ENCODE peak calls at places on chromosomes 4 and X, in five cellular contexts. One of them, this sample, is unnamed. For H3K4me1, the result is how much of the 10 kb centered on the place peaks cover.

GRCh38 chr4:112167790-112168189 is 22.5 kb downstream of the FAM241A start:
- DNase-seq in gastrocnemius medialis: no peak
- DNase-seq in upper lobe of left lung: no peak
- DNase-seq in breast epithelium: no peak
- DNase-seq in H1: no peak
- DNase-seq in this sample: no peak

GRCh38 chr4:85302756-85303155 is 172.2 kb upstream of the ARHGAP24 start:
- DNase-seq in gastrocnemius medialis: no peak
- DNase-seq in upper lobe of left lung: no peak
- DNase-seq in breast epithelium: no peak
- DNase-seq in H1: no peak
- DNase-seq in this sample: no peak

GRCh38 chrX:68332156-68332823 is 101.0 kb downstream of the OPHN1 start:
- DNase-seq in gastrocnemius medialis: no peak
- DNase-seq in upper lobe of left lung: no peak
- DNase-seq in breast epithelium: no peak
- DNase-seq in H1: no peak
- DNase-seq in this sample: no peak

GRCh38 chr4:7887415-7887814 is 52.2 kb downstream of the AFAP1 start:
- DNase-seq in gastrocnemius medialis: no peak
- DNase-seq in upper lobe of left lung: no peak
- DNase-seq in breast epithelium: no peak
- DNase-seq in H1: no peak
- DNase-seq in this sample: no peak

GRCh38 chrX:148310402-148311200 is 189.8 kb upstream of the AFF2 start:
- DNase-seq in gastrocnemius medialis: no peak
- DNase-seq in upper lobe of left lung: no peak
- DNase-seq in breast epithelium: no peak
- DNase-seq in H1: no peak
- DNase-seq in this sample: no peak

GRCh38 chr4:151315212-151315886 is 10.1 kb downstream of the SH3D19 start:
- DNase-seq in gastrocnemius medialis: no peak
- DNase-seq in upper lobe of left lung: no peak
- DNase-seq in breast epithelium: no peak
- DNase-seq in H1: no peak
- DNase-seq in this sample: no peak

GRCh38 chr4:74319506-74319905 is 11.2 kb downstream of the EPGN start:
- DNase-seq in gastrocnemius medialis: no peak
- DNase-seq in upper lobe of left lung: no peak
- DNase-seq in breast epithelium: no peak
- DNase-seq in H1: no peak
- DNase-seq in this sample: no peak

GRCh38 chr4:48836658-48837057 is 5.8 kb downstream of the OCIAD1 start:
- DNase-seq in gastrocnemius medialis: no peak
- DNase-seq in upper lobe of left lung: no peak
- DNase-seq in breast epithelium: no peak
- DNase-seq in H1: no peak
- DNase-seq in this sample: no peak

GRCh38 chrX:38166478-38167083 is 54.1 kb downstream of the SRPX start:
- DNase-seq in gastrocnemius medialis: no peak
- DNase-seq in upper lobe of left lung: no peak
- DNase-seq in breast epithelium: no peak
- DNase-seq in H1: no peak
- DNase-seq in this sample: no peak

GRCh38 chrX:153336128-153336894 is 2.4 kb downstream of the ZNF275 start:
- DNase-seq in gastrocnemius medialis: no peak
- DNase-seq in upper lobe of left lung: no peak
- DNase-seq in breast epithelium: no peak
- DNase-seq in H1: no peak
- DNase-seq in this sample: no peak

GRCh38 chr4:146113171-146113570 is 62.3 kb upstream of the LSM6 start:
- DNase-seq in gastrocnemius medialis: no peak
- DNase-seq in upper lobe of left lung: peak
- DNase-seq in breast epithelium: no peak
- DNase-seq in H1: no peak
- DNase-seq in this sample: no peak

DNA sequence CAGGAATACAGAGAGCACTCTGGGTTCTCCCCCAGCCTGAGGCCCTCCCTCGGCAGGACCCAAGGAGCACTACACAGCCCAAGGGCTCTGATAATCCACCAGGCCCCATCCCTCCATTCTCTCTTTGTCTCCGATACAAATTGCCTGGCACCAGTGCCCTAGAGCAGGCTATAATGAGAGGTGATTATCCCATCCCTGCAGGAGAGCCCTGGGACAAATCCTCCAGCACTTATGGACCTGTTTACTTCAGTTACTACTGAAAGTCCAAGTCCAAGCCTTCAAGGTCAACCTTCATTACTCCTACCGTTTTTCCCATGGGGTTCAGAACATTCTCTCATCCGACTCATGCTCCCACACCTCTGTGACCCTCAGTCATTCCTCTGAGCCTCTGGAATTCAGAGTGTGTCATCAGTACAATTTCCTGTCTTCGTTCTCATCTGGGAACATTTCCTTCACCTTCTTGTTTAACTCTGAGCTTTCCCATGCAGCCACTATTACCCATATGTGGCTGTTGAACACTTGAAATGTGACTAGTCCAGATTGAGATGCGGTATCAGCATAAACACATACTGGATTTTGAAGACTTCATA is 299.0 kb downstream of the RAPGEF2 start:
- DNase-seq in gastrocnemius medialis: no peak
- DNase-seq in upper lobe of left lung: no peak
- DNase-seq in breast epithelium: no peak
- DNase-seq in H1: no peak
- DNase-seq in this sample: no peak
- H3K4me1 ChIP-seq in gastrocnemius medialis: under half
- H3K4me1 ChIP-seq in upper lobe of left lung: under half
- H3K4me1 ChIP-seq in breast epithelium: under half
- H3K4me1 ChIP-seq in H1: under half
- H3K4me1 ChIP-seq in this sample: under half

DNA sequence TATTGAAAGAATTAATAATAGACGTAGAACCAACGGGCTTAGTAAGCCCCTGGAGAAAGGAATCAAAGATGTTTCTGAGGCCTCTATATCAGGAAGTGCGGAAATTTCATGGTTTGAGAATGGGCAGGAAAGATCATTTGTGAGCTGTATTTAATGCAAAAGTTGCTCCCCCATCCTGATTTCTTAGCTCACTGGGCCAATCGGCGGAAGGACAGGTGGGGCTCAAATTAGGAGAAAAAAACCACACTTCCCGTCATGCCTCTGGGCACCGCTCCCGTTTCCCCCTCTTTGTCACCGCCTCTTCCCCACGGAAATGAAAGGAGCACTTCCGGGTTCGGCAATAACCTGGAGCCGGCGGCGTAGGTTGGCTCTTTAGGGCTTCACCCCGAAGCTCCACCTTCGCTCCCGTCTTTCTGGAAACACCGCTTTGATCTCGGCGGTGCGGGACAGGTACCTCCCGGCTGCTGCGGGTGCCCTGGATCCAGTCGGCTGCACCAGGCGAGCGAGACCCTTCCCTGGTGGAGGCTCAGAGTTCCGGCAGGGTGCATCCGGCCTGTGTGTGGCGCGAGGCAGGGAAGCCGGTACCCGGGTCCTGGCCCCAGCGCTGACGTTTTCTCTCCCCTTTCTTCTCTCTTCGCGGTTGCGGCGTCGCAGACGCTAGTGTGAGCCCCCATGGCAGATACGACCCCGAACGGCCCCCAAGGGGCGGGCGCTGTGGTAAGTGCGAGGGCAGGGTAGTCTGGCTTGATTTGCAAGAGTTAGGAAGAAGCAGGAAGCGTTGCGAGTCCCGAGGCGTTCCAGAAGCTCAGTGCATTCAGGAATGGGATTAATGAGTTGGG is at the start of gene TMEM33:
- DNase-seq in gastrocnemius medialis: peak
- DNase-seq in upper lobe of left lung: peak
- DNase-seq in breast epithelium: peak
- DNase-seq in H1: peak
- DNase-seq in this sample: peak
- TF ChIP-seq POLR2A in gastrocnemius medialis: peak
- TF ChIP-seq POLR2A in upper lobe of left lung: no peak
- TF ChIP-seq POLR2A in breast epithelium: peak
- TF ChIP-seq POLR2A in H1: peak
- TF ChIP-seq POLR2A in this sample: no peak

GRCh38 chr4:76301775-76302162 is 4.8 kb upstream of the STBD1 start:
- DNase-seq in gastrocnemius medialis: no peak
- DNase-seq in upper lobe of left lung: no peak
- DNase-seq in breast epithelium: no peak
- DNase-seq in H1: no peak
- DNase-seq in this sample: no peak
- H3K27ac ChIP-seq in gastrocnemius medialis: peak
- H3K27ac ChIP-seq in upper lobe of left lung: no peak
- H3K27ac ChIP-seq in breast epithelium: peak
- H3K27ac ChIP-seq in H1: no peak
- H3K27ac ChIP-seq in this sample: peak

DNA sequence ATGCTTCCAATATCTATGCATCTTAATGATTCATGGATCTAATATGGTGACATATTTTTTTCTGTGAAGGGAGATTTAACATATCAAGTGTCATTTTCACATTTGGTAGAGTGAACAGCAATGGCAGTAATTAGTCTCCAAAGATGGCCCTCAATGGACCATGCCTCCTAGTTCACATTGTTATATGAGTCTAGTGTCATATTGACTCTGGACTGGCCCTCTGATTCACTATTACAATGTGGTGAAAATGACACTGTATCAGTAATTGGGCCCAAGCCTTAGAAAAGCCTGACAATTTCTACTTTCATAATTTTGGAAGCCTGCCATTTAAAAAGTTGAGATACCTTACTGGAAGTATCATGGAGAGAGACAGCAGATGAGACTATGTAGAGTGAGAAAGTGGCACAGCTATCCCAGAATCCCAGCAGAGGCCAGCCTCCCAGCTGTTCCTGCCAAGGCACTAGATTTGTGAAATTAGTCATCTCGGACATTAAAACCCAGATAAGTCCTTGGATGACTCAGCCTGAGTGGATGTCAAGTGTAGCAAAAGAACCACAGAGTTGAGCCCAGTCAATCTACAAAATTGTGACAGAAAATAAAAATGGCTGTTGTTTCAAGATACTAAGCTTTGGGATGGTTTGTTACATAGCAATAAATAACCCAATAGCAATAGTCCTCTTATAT is 68.4 kb downstream of the ARHGEF38 start:
- DNase-seq in gastrocnemius medialis: no peak
- DNase-seq in upper lobe of left lung: peak
- DNase-seq in breast epithelium: no peak
- DNase-seq in H1: no peak
- DNase-seq in this sample: no peak
- H3K4me1 ChIP-seq in gastrocnemius medialis: under half
- H3K4me1 ChIP-seq in upper lobe of left lung: under half
- H3K4me1 ChIP-seq in breast epithelium: under half
- H3K4me1 ChIP-seq in H1: under half
- H3K4me1 ChIP-seq in this sample: under half

GRCh38 chrX:22963186-22963585 is 36.6 kb upstream of the DDX53 start:
- DNase-seq in gastrocnemius medialis: no peak
- DNase-seq in upper lobe of left lung: no peak
- DNase-seq in breast epithelium: no peak
- DNase-seq in H1: no peak
- DNase-seq in this sample: no peak
- TF ChIP-seq POLR2A in gastrocnemius medialis: no peak
- TF ChIP-seq POLR2A in upper lobe of left lung: no peak
- TF ChIP-seq POLR2A in breast epithelium: no peak
- TF ChIP-seq POLR2A in H1: no peak
- TF ChIP-seq POLR2A in this sample: no peak

DNA sequence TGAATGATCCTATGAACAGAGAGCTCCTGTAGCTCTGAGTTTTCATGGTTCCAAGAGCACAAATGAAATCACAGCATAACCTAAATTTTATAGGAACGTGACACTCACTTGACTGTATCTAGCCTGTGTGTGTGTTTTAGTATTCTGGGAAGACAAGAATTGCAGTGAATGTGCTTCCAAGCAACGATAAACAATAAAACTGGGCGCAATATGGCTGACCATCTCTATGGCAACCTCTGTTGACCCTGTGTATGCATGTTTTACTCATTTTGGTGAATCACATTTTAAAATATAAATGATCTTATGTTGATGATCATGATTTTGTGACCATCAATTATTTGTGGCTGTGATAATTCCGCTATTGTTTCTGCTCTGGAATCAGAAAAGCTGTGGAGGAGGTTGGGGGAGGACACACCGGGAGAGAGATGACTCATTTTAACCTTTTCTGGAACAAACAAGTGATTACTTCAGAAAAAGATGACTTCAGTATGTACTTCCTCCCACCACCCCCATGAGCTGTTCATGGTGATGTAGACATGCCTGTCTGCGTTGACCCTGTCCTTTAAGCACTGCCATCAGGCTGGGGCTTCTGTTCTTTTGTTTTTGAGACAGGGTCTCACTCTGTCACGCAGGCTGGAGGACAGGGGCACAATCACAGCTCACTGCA is 31.8 kb downstream of the USP11 start:
- DNase-seq in gastrocnemius medialis: no peak
- DNase-seq in upper lobe of left lung: no peak
- DNase-seq in breast epithelium: no peak
- DNase-seq in H1: no peak
- DNase-seq in this sample: no peak
- H3K27ac ChIP-seq in gastrocnemius medialis: no peak
- H3K27ac ChIP-seq in upper lobe of left lung: no peak
- H3K27ac ChIP-seq in breast epithelium: no peak
- H3K27ac ChIP-seq in H1: no peak
- H3K27ac ChIP-seq in this sample: no peak

DNA sequence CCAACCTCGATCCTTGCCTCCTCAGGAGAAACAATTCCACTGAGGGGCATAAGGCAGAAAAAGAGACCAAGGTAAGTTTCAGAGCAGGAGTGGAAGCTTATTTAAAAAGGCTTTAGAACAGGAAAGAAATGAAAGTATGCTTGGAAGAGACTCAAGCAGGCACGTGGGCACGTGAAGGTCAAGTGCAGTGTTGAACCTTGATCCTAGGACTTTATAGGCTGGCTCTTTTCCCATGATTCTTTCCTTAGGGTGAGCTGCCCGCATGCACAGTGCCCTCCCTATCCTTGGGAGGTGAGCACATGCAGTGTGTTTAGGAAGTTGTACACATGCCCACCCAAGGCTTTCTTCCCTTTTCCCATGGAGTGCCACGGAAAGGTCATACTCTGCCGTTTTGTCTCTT is 4.0 kb upstream of the PI4K2B start:
- DNase-seq in gastrocnemius medialis: no peak
- DNase-seq in upper lobe of left lung: no peak
- DNase-seq in breast epithelium: no peak
- DNase-seq in H1: no peak
- DNase-seq in this sample: no peak
- H3K4me1 ChIP-seq in gastrocnemius medialis: under half
- H3K4me1 ChIP-seq in upper lobe of left lung: under half
- H3K4me1 ChIP-seq in breast epithelium: under half
- H3K4me1 ChIP-seq in H1: under half
- H3K4me1 ChIP-seq in this sample: under half

GRCh38 chr4:80335554-80336358 is at the start of gene CFAP299:
- DNase-seq in gastrocnemius medialis: peak
- DNase-seq in upper lobe of left lung: peak
- DNase-seq in breast epithelium: peak
- DNase-seq in H1: peak
- DNase-seq in this sample: peak
- TF ChIP-seq POLR2A in gastrocnemius medialis: no peak
- TF ChIP-seq POLR2A in upper lobe of left lung: no peak
- TF ChIP-seq POLR2A in breast epithelium: no peak
- TF ChIP-seq POLR2A in H1: no peak
- TF ChIP-seq POLR2A in this sample: no peak

This sample was measured in heart left ventricle.